ENCODE peak calls at places on chromosomes 12 and 14, in ten cellular contexts. G is GM10248; T is AG04450; P is stimulated activated CD8-positive, alpha-beta memory T cell treated with anti-CD3 and anti-CD28 coated beads, Interleukin-15, amount 100 ng/mL, for 1 hour; B is PC-3; W is gastrocnemius medialis; Q is posterior vena cava; O is DMS153; E is KG1; D is iris pigment epithelial cell. F is an unnamed sample.

GRCh38 chr14:23538785-23539184 is 12.8 kb downstream of the ZFHX2 start:
- DNase-seq in G (no peak), T (no peak), P (no peak), B (no peak), W (no peak), Q (peak), O (peak), E (no peak), D (peak), F (no peak)

GRCh38 chr14:92302481-92302880 is 20.5 kb upstream of the SLC24A4 start:
- DNase-seq in G (no peak), T (no peak), P (no peak), B (no peak), W (no peak), Q (no peak), O (no peak), E (no peak), D (no peak), F (no peak)

GRCh38 chr12:77299001-77299400 is 233.6 kb upstream of the E2F7 start:
- DNase-seq in G (no peak), T (no peak), P (no peak), B (no peak), W (no peak), Q (no peak), O (no peak), E (no peak), D (no peak), F (no peak)

GRCh38 chr12:115916910-115917668 is 360.4 kb downstream of the MED13L start:
- DNase-seq in G (peak), T (no peak), P (peak), B (peak), W (peak), Q (peak), O (peak), E (no peak), D (peak), F (peak)

GRCh38 chr14:102192840-102193502 is 53.3 kb downstream of the WDR20 start:
- DNase-seq in G (no peak), T (no peak), P (no peak), B (no peak), W (no peak), Q (no peak), O (no peak), E (no peak), D (no peak), F (no peak)

GRCh38 chr12:92078167-92079053 is 67.2 kb downstream of the BTG1 start:
- DNase-seq in G (no peak), T (peak), P (no peak), B (peak), W (no peak), Q (no peak), O (no peak), E (no peak), D (peak), F (no peak)

GRCh38 chr14:34711169-34711568 is 3.2 kb downstream of the CFL2 start:
- DNase-seq in G (peak), T (peak), P (no peak), B (peak), W (peak), Q (no peak), O (no peak), E (no peak), D (peak), F (no peak)

GRCh38 chr12:121560392-121561021 is 20.3 kb downstream of the KDM2B start:
- DNase-seq in G (peak), T (no peak), P (no peak), B (no peak), W (no peak), Q (no peak), O (no peak), E (no peak), D (no peak), F (no peak)

GRCh38 chr12:51926064-51926632 is 18.8 kb downstream of the ACVRL1 start:
- DNase-seq in G (no peak), T (no peak), P (no peak), B (no peak), W (no peak), Q (peak), O (no peak), E (no peak), D (no peak), F (no peak)

GRCh38 chr12:46386360-46386867 is 13.8 kb upstream of the SLC38A2 start:
- DNase-seq in G (no peak), T (peak), P (no peak), B (peak), W (no peak), Q (no peak), O (no peak), E (no peak), D (peak), F (no peak)

GRCh38 chr12:76375470-76375869 is 27.3 kb upstream of the BBS10 start:
- DNase-seq in G (no peak), T (no peak), P (no peak), B (peak), W (no peak), Q (no peak), O (no peak), E (no peak), D (peak), F (no peak)

GRCh38 chr12:68844318-68844745 is 36.4 kb downstream of the MDM2 start:
- DNase-seq in G (no peak), T (no peak), P (no peak), B (no peak), W (no peak), Q (no peak), O (no peak), E (no peak), D (no peak), F (no peak)

GRCh38 chr12:6626654-6627283 is 9.0 kb downstream of the LPAR5 start:
- DNase-seq in G (peak), T (no peak), P (no peak), B (no peak), W (no peak), Q (no peak), O (no peak), E (no peak), D (no peak), F (no peak)

GRCh38 chr14:32606297-32606696 is 277.2 kb downstream of the AKAP6 start:
- DNase-seq in G (peak), T (no peak), P (no peak), B (peak), W (no peak), Q (no peak), O (no peak), E (no peak), D (peak), F (no peak)

F was measured in CD8-positive, alpha-beta T cell.